ENCODE peak calls at places on chromosome 5, in five cellular contexts. C is BJ, O is A172, K is NCI-H1436, H is left cardiac atrium. U is an unnamed sample.

GRCh38 chr5:4295663-4296339 is 700.2 kb downstream of the IRX1 start:
- DNase-seq in C (no peak), O (no peak), K (no peak), H (no peak), U (no peak)

GRCh38 chr5:174198541-174198940 is 153.0 kb downstream of the NSG2 start:
- DNase-seq in C (no peak), O (no peak), K (no peak), H (no peak), U (no peak)

GRCh38 chr5:136724161-136724560 is 358.8 kb upstream of the TRPC7 start:
- DNase-seq in C (no peak), O (no peak), K (no peak), H (no peak), U (no peak)

GRCh38 chr5:143066556-143067281 is 296.5 kb downstream of the ARHGAP26 start:
- DNase-seq in C (no peak), O (no peak), K (no peak), H (no peak), U (no peak)

GRCh38 chr5:1331861-1332405 is 13.0 kb downstream of the CLPTM1L start:
- DNase-seq in C (no peak), O (no peak), K (no peak), H (no peak), U (no peak)

GRCh38 chr5:173327084-173327947 is 898 bp downstream of the STC2 start:
- DNase-seq in C (no peak), O (no peak), K (no peak), H (no peak), U (no peak)

GRCh38 chr5:40957048-40957447 is 47.8 kb downstream of the C7 start:
- DNase-seq in C (no peak), O (no peak), K (no peak), H (no peak), U (no peak)

GRCh38 chr5:115875447-115875846 is 33.7 kb downstream of the AP3S1 start:
- DNase-seq in C (no peak), O (no peak), K (no peak), H (no peak), U (no peak)

GRCh38 chr5:117731445-117731844 is 1156.8 kb upstream of the SEMA6A start:
- DNase-seq in C (no peak), O (no peak), K (no peak), H (no peak), U (no peak)

GRCh38 chr5:159451197-159452052 is 121.1 kb upstream of the IL12B start:
- DNase-seq in C (peak), O (peak), K (no peak), H (peak), U (peak)

GRCh38 chr5:124203308-124203707 is 543.1 kb downstream of the ZNF608 start:
- DNase-seq in C (no peak), O (no peak), K (no peak), H (no peak), U (no peak)

GRCh38 chr5:81409845-81410369 is 16.0 kb upstream of the ACOT12 start:
- DNase-seq in C (no peak), O (no peak), K (no peak), H (no peak), U (no peak)

GRCh38 chr5:143241892-143242291 is 161.6 kb downstream of the NR3C1 start:
- DNase-seq in C (no peak), O (no peak), K (no peak), H (no peak), U (no peak)

GRCh38 chr5:31733365-31733764 is 94.4 kb downstream of the PDZD2 start:
- DNase-seq in C (no peak), O (no peak), K (no peak), H (no peak), U (peak)

GRCh38 chr5:135497971-135498661 is 37.6 kb downstream of the NEUROG1 start:
- DNase-seq in C (no peak), O (no peak), K (no peak), H (no peak), U (peak)

GRCh38 chr5:107570805-107571531 is 99.8 kb downstream of the EFNA5 start:
- DNase-seq in C (no peak), O (no peak), K (peak), H (no peak), U (no peak)

GRCh38 chr5:111929892-111930291 is 172.9 kb upstream of the NREP start:
- DNase-seq in C (peak), O (no peak), K (no peak), H (no peak), U (no peak)

GRCh38 chr5:60586307-60586901 is 113.6 kb downstream of the DEPDC1B start:
- DNase-seq in C (no peak), O (peak), K (no peak), H (no peak), U (no peak)

GRCh38 chr5:10479226-10479721 is 37.6 kb downstream of the ROPN1L start:
- DNase-seq in C (peak), O (peak), K (no peak), H (no peak), U (no peak)

GRCh38 chr5:67156976-67157583 is 39.5 kb downstream of the CD180 start:
- DNase-seq in C (no peak), O (peak), K (no peak), H (no peak), U (no peak)

GRCh38 chr5:152116926-152117325 is 192.3 kb upstream of the GLRA1 start:
- DNase-seq in C (no peak), O (no peak), K (no peak), H (no peak), U (no peak)

GRCh38 chr5:134138416-134139376 is 24.2 kb downstream of the TCF7 start:
- DNase-seq in C (no peak), O (peak), K (no peak), H (peak), U (no peak)

GRCh38 chr5:109611061-109611460 is 78.7 kb upstream of the MAN2A1 start:
- DNase-seq in C (no peak), O (no peak), K (no peak), H (no peak), U (no peak)

U was measured in occipital lobe.